ENCODE peak calls at places on chromosomes 12 and 14, in seven cellular contexts. One of them, this sample, is unnamed.
A peak's percentile ranks its signal among the peaks of the same experiment; 100 is the strongest.

GRCh38 chr14:64266206-64266605 is 28.0 kb downstream of the ESR2 start:
- DNase-seq in mesendoderm: no peak
- DNase-seq in IMR-90: peak; percentile 77
- DNase-seq in neuronal stem cell: no peak
- DNase-seq in trophoblast cell: no peak
- DNase-seq in H1: no peak
- DNase-seq in H9: no peak
- DNase-seq in this sample: peak; percentile 45

GRCh38 chr12:22535478-22535877 is 8.9 kb downstream of the C2CD5 start:
- DNase-seq in IMR-90: no peak
- DNase-seq in neuronal stem cell: no peak
- DNase-seq in mesendoderm: no peak
- DNase-seq in trophoblast cell: no peak
- DNase-seq in H1: no peak
- DNase-seq in H9: no peak
- DNase-seq in this sample: no peak

GRCh38 chr14:103584326-103584915 is 21.7 kb downstream of the COA8 start:
- DNase-seq in H9: no peak
- DNase-seq in trophoblast cell: no peak
- DNase-seq in neuronal stem cell: no peak
- DNase-seq in mesendoderm: no peak
- DNase-seq in IMR-90: no peak
- DNase-seq in H1: no peak
- DNase-seq in this sample: no peak

GRCh38 chr12:114425031-114425626 is 19.2 kb upstream of the TBX5 start:
- DNase-seq in neuronal stem cell: no peak
- DNase-seq in trophoblast cell: peak; percentile 4
- DNase-seq in H1: no peak
- DNase-seq in IMR-90: peak; percentile 83
- DNase-seq in mesendoderm: no peak
- DNase-seq in H9: no peak
- DNase-seq in this sample: no peak

GRCh38 chr12:75480469-75480949 is at the start of gene GLIPR1:
- DNase-seq in H9: no peak
- DNase-seq in IMR-90: peak; percentile 99
- DNase-seq in mesendoderm: peak; percentile 62
- DNase-seq in trophoblast cell: peak; percentile 95
- DNase-seq in H1: no peak
- DNase-seq in neuronal stem cell: no peak
- DNase-seq in this sample: peak; percentile 98

GRCh38 chr14:60506462-60506984 is 2.4 kb upstream of the SIX6 start:
- DNase-seq in neuronal stem cell: peak; percentile 30
- DNase-seq in H9: peak; percentile 49
- DNase-seq in H1: no peak
- DNase-seq in IMR-90: no peak
- DNase-seq in trophoblast cell: no peak
- DNase-seq in mesendoderm: peak; percentile 36
- DNase-seq in this sample: no peak

GRCh38 chr14:49959822-49960408 is 67.0 kb downstream of the ARF6 start:
- DNase-seq in H9: no peak
- DNase-seq in H1: no peak
- DNase-seq in neuronal stem cell: no peak
- DNase-seq in trophoblast cell: peak; percentile 34
- DNase-seq in IMR-90: no peak
- DNase-seq in mesendoderm: no peak
- DNase-seq in this sample: no peak

GRCh38 chr14:93945070-93945399 is 17.9 kb downstream of the FAM181A start:
- DNase-seq in mesendoderm: no peak
- DNase-seq in IMR-90: no peak
- DNase-seq in neuronal stem cell: no peak
- DNase-seq in H9: no peak
- DNase-seq in trophoblast cell: no peak
- DNase-seq in H1: no peak
- DNase-seq in this sample: no peak

GRCh38 chr12:96809522-96809921 is 97.5 kb upstream of the NEDD1 start:
- DNase-seq in mesendoderm: no peak
- DNase-seq in trophoblast cell: no peak
- DNase-seq in H9: no peak
- DNase-seq in H1: no peak
- DNase-seq in IMR-90: no peak
- DNase-seq in neuronal stem cell: no peak
- DNase-seq in this sample: no peak

GRCh38 chr12:121637231-121637914 is 11.0 kb downstream of the ORAI1 start:
- DNase-seq in H1: no peak
- DNase-seq in trophoblast cell: peak; percentile 24
- DNase-seq in IMR-90: no peak
- DNase-seq in mesendoderm: no peak
- DNase-seq in H9: peak; percentile 37
- DNase-seq in neuronal stem cell: no peak
- DNase-seq in this sample: no peak

GRCh38 chr14:79514700-79515099 is 696.6 kb downstream of the DIO2 start:
- DNase-seq in IMR-90: peak; percentile 73
- DNase-seq in neuronal stem cell: no peak
- DNase-seq in mesendoderm: peak; percentile 34
- DNase-seq in trophoblast cell: no peak
- DNase-seq in H9: no peak
- DNase-seq in H1: no peak
- DNase-seq in this sample: peak; percentile 68

GRCh38 chr14:72876021-72876709 is 17.7 kb downstream of the DPF3 start:
- DNase-seq in H9: no peak
- DNase-seq in trophoblast cell: no peak
- DNase-seq in neuronal stem cell: no peak
- DNase-seq in H1: no peak
- DNase-seq in IMR-90: no peak
- DNase-seq in mesendoderm: no peak
- DNase-seq in this sample: no peak

GRCh38 chr14:40796168-40796567 is 810.5 kb upstream of the LRFN5 start:
- DNase-seq in trophoblast cell: no peak
- DNase-seq in IMR-90: no peak
- DNase-seq in neuronal stem cell: no peak
- DNase-seq in mesendoderm: no peak
- DNase-seq in H1: no peak
- DNase-seq in H9: no peak
- DNase-seq in this sample: no peak

GRCh38 chr14:80664576-80664975 is 277.0 kb downstream of the CEP128 start:
- DNase-seq in mesendoderm: peak; percentile 67
- DNase-seq in IMR-90: peak; percentile 83
- DNase-seq in neuronal stem cell: no peak
- DNase-seq in trophoblast cell: peak; percentile 18
- DNase-seq in H9: no peak
- DNase-seq in H1: no peak
- DNase-seq in this sample: peak; percentile 68

GRCh38 chr12:466039-466438 is 6.3 kb downstream of the B4GALNT3 start:
- DNase-seq in mesendoderm: no peak
- DNase-seq in trophoblast cell: no peak
- DNase-seq in IMR-90: no peak
- DNase-seq in H1: no peak
- DNase-seq in H9: no peak
- DNase-seq in neuronal stem cell: no peak
- DNase-seq in this sample: no peak

GRCh38 chr14:20662968-20663731 is 21.2 kb upstream of the RNASE4 start:
- DNase-seq in IMR-90: peak; percentile 55
- DNase-seq in H9: peak; percentile 91
- DNase-seq in neuronal stem cell: peak; percentile 51
- DNase-seq in trophoblast cell: peak; percentile 55
- DNase-seq in H1: peak; percentile 96
- DNase-seq in mesendoderm: peak; percentile 96
- DNase-seq in this sample: peak; percentile 34

GRCh38 chr12:57611116-57611809 is at the start of gene ARHGEF25:
- DNase-seq in neuronal stem cell: peak; percentile 70
- DNase-seq in mesendoderm: peak; percentile 60
- DNase-seq in H9: peak; percentile 81
- DNase-seq in H1: no peak
- DNase-seq in IMR-90: peak; percentile 53
- DNase-seq in trophoblast cell: peak; percentile 10
- DNase-seq in this sample: peak; percentile 57

GRCh38 chr12:2092354-2092753 is 39.6 kb downstream of the CACNA1C start:
- DNase-seq in IMR-90: no peak
- DNase-seq in mesendoderm: no peak
- DNase-seq in H9: no peak
- DNase-seq in neuronal stem cell: no peak
- DNase-seq in trophoblast cell: no peak
- DNase-seq in H1: no peak
- DNase-seq in this sample: no peak

GRCh38 chr14:42078345-42078744 is 471.7 kb downstream of the LRFN5 start:
- DNase-seq in mesendoderm: no peak
- DNase-seq in neuronal stem cell: no peak
- DNase-seq in H9: no peak
- DNase-seq in IMR-90: no peak
- DNase-seq in H1: no peak
- DNase-seq in trophoblast cell: no peak
- DNase-seq in this sample: no peak

GRCh38 chr14:35341454-35342159 is 49.4 kb downstream of the PSMA6 start:
- DNase-seq in H1: no peak
- DNase-seq in IMR-90: peak; percentile 72
- DNase-seq in neuronal stem cell: no peak
- DNase-seq in H9: peak; percentile 85
- DNase-seq in trophoblast cell: peak; percentile 68
- DNase-seq in mesendoderm: peak; percentile 89
- DNase-seq in this sample: peak; percentile 60

GRCh38 chr12:106138646-106139421 is at the start of gene NUAK1:
- DNase-seq in H1: no peak
- DNase-seq in IMR-90: peak; percentile 45
- DNase-seq in H9: peak; percentile 79
- DNase-seq in trophoblast cell: peak; percentile 63
- DNase-seq in neuronal stem cell: peak; percentile 88
- DNase-seq in mesendoderm: peak; percentile 92
- DNase-seq in this sample: peak; percentile 63

GRCh38 chr14:77400216-77400615 is 23.0 kb downstream of the SAMD15 start:
- DNase-seq in H1: no peak
- DNase-seq in IMR-90: no peak
- DNase-seq in H9: no peak
- DNase-seq in mesendoderm: no peak
- DNase-seq in neuronal stem cell: no peak
- DNase-seq in trophoblast cell: no peak
- DNase-seq in this sample: no peak

GRCh38 chr14:99758121-99758871 is 34.9 kb upstream of the EML1 start:
- DNase-seq in trophoblast cell: peak; percentile 49
- DNase-seq in IMR-90: peak; percentile 96
- DNase-seq in mesendoderm: peak; percentile 88
- DNase-seq in H9: peak; percentile 79
- DNase-seq in neuronal stem cell: no peak
- DNase-seq in H1: no peak
- DNase-seq in this sample: peak; percentile 94

GRCh38 chr12:111248221-111248620 is 120.7 kb downstream of the PHETA1 start:
- DNase-seq in IMR-90: no peak
- DNase-seq in H9: no peak
- DNase-seq in mesendoderm: peak; percentile 11
- DNase-seq in trophoblast cell: peak; percentile 13
- DNase-seq in H1: no peak
- DNase-seq in neuronal stem cell: no peak
- DNase-seq in this sample: no peak

GRCh38 chr14:92511472-92512247 is 1.9 kb upstream of the RIN3 start:
- DNase-seq in mesendoderm: peak; percentile 93
- DNase-seq in H9: no peak
- DNase-seq in IMR-90: peak; percentile 95
- DNase-seq in neuronal stem cell: no peak
- DNase-seq in trophoblast cell: peak; percentile 95
- DNase-seq in H1: no peak
- DNase-seq in this sample: peak; percentile 98

GRCh38 chr12:68294246-68294645 is 37.9 kb downstream of the MDM1 start:
- DNase-seq in trophoblast cell: no peak
- DNase-seq in neuronal stem cell: no peak
- DNase-seq in H1: no peak
- DNase-seq in H9: no peak
- DNase-seq in IMR-90: no peak
- DNase-seq in mesendoderm: no peak
- DNase-seq in this sample: no peak
- H2AK5ac ChIP-seq in trophoblast cell: no peak overlapping the region
- H2AK5ac ChIP-seq in neuronal stem cell: no peak overlapping the region
- H2AK5ac ChIP-seq in H1: no peak overlapping the region
- H2AK5ac ChIP-seq in H9: no peak overlapping the region
- H2AK5ac ChIP-seq in IMR-90: no peak overlapping the region
- H2AK5ac ChIP-seq in mesendoderm: no peak overlapping the region
- H2AK5ac ChIP-seq in this sample: no peak overlapping the region

DNA sequence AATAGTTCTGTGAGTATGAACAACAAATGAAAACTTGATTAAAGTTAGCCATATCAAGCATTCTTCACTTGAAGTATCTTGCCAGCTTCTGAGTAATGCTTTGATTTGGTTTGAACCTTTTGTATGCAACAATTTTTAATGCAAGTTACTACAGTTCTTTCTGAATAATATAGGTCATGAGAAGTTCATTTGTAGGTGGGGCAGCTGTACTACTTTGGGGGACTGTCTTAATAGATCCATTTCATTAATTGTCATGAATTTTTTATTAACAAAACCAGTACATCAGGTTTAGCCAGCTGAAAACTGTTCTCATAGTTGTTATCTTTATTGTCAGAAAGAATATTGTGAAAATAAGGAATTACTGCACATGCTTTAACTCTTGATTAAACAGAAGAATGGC is 142.7 kb downstream of the FOXA1 start:
- DNase-seq in neuronal stem cell: no peak
- DNase-seq in IMR-90: no peak
- DNase-seq in H1: no peak
- DNase-seq in mesendoderm: no peak
- DNase-seq in H9: no peak
- DNase-seq in trophoblast cell: no peak
- DNase-seq in this sample: no peak
- H2AK5ac ChIP-seq in neuronal stem cell: no peak overlapping the region
- H2AK5ac ChIP-seq in IMR-90: no peak overlapping the region
- H2AK5ac ChIP-seq in H1: no peak overlapping the region
- H2AK5ac ChIP-seq in mesendoderm: no peak overlapping the region
- H2AK5ac ChIP-seq in H9: no peak overlapping the region
- H2AK5ac ChIP-seq in trophoblast cell: no peak overlapping the region
- H2AK5ac ChIP-seq in this sample: no peak overlapping the region

GRCh38 chr12:89347325-89347829 is 4.9 kb downstream of the DUSP6 start:
- DNase-seq in H1: no peak
- DNase-seq in H9: no peak
- DNase-seq in mesendoderm: no peak
- DNase-seq in IMR-90: no peak
- DNase-seq in trophoblast cell: no peak
- DNase-seq in neuronal stem cell: no peak
- DNase-seq in this sample: no peak

GRCh38 chr12:89349814-89350213 is 2.5 kb downstream of the DUSP6 start:
- DNase-seq in trophoblast cell: no peak
- DNase-seq in H1: no peak
- DNase-seq in neuronal stem cell: no peak
- DNase-seq in IMR-90: peak; percentile 81
- DNase-seq in mesendoderm: peak; percentile 74
- DNase-seq in H9: peak; percentile 87
- DNase-seq in this sample: peak; percentile 56

GRCh38 chr12:89350260-89350659 is 2.0 kb downstream of the DUSP6 start:
- DNase-seq in H9: no peak
- DNase-seq in H1: no peak
- DNase-seq in trophoblast cell: no peak
- DNase-seq in neuronal stem cell: no peak
- DNase-seq in IMR-90: no peak
- DNase-seq in mesendoderm: peak; percentile 31
- DNase-seq in this sample: no peak

GRCh38 chr12:89350661-89351488 is 1.4 kb downstream of the DUSP6 start:
- DNase-seq in trophoblast cell: no peak
- DNase-seq in H9: no peak
- DNase-seq in neuronal stem cell: no peak
- DNase-seq in mesendoderm: peak; percentile 23
- DNase-seq in IMR-90: no peak
- DNase-seq in H1: no peak
- DNase-seq in this sample: peak; percentile 42

GRCh38 chr12:89348894-89349669 is 3.2 kb downstream of the DUSP6 start:
- DNase-seq in trophoblast cell: no peak
- DNase-seq in mesendoderm: no peak
- DNase-seq in H9: no peak
- DNase-seq in IMR-90: no peak
- DNase-seq in neuronal stem cell: no peak
- DNase-seq in H1: no peak
- DNase-seq in this sample: peak; percentile 35
- H2AK5ac ChIP-seq in trophoblast cell: no peak overlapping the region
- H2AK5ac ChIP-seq in mesendoderm: no peak overlapping the region
- H2AK5ac ChIP-seq in H9: no peak overlapping the region
- H2AK5ac ChIP-seq in IMR-90: peak overlapping the region; percentile 37
- H2AK5ac ChIP-seq in neuronal stem cell: no peak overlapping the region
- H2AK5ac ChIP-seq in H1: no peak overlapping the region
- H2AK5ac ChIP-seq in this sample: no peak overlapping the region

GRCh38 chr12:131362290-131363211 is 348.3 kb upstream of the SFSWAP start:
- DNase-seq in mesendoderm: no peak
- DNase-seq in IMR-90: no peak
- DNase-seq in H9: no peak
- DNase-seq in trophoblast cell: no peak
- DNase-seq in H1: no peak
- DNase-seq in neuronal stem cell: no peak
- DNase-seq in this sample: no peak
- H2AK5ac ChIP-seq in mesendoderm: no peak overlapping the region
- H2AK5ac ChIP-seq in IMR-90: no peak overlapping the region
- H2AK5ac ChIP-seq in H9: no peak overlapping the region
- H2AK5ac ChIP-seq in trophoblast cell: no peak overlapping the region
- H2AK5ac ChIP-seq in H1: no peak overlapping the region
- H2AK5ac ChIP-seq in neuronal stem cell: no peak overlapping the region
- H2AK5ac ChIP-seq in this sample: no peak overlapping the region

This sample was measured in mesenchymal stem cell.